ENCODE peak calls at places on chromosomes 13 and 19, in seven cellular contexts. T is tibial artery, P is heart right ventricle, R is left ventricle myocardium inferior, L is stomach, E is A549, J is brain microvascular endothelial cell. Z is an unnamed sample.

GRCh38 chr13:24692541-24692940 is 12.3 kb downstream of the ATP12A start:
- DNase-seq in L (no peak), P (no peak), T (peak), J (peak), R (no peak), E (no peak), Z (no peak)

GRCh38 chr19:34457446-34457845 is 24.1 kb upstream of the WTIP start:
- DNase-seq in J (no peak), E (no peak), P (no peak), L (no peak), T (no peak), R (no peak), Z (no peak)

GRCh38 chr13:110135977-110136597 is 170.9 kb downstream of the COL4A1 start:
- DNase-seq in E (no peak), L (no peak), P (no peak), R (no peak), T (no peak), J (no peak), Z (no peak)

GRCh38 chr13:42883142-42883541 is 101.8 kb downstream of the FAM216B start:
- DNase-seq in R (no peak), P (no peak), J (peak), T (no peak), E (no peak), L (no peak), Z (no peak)

GRCh38 chr13:108407495-108407894 is 138.0 kb downstream of the TNFSF13B start:
- DNase-seq in L (no peak), P (no peak), J (no peak), T (no peak), E (no peak), R (no peak), Z (no peak)

GRCh38 chr13:44374348-44374712 is 706 bp downstream of the SERP2 start:
- DNase-seq in R (no peak), J (no peak), L (no peak), E (no peak), P (no peak), T (no peak), Z (no peak)

GRCh38 chr19:56477429-56478338 is 539 bp upstream of the ZNF667 start:
- DNase-seq in E (no peak), T (peak), J (peak), R (peak), P (peak), L (peak), Z (no peak)

GRCh38 chr13:101649490-101650126 is 197.1 kb downstream of the ITGBL1 start:
- DNase-seq in R (no peak), T (no peak), J (peak), L (no peak), E (peak), P (no peak), Z (no peak)

GRCh38 chr13:94121686-94122085 is 357.8 kb downstream of the DCT start:
- DNase-seq in P (no peak), L (no peak), E (no peak), T (no peak), R (no peak), J (peak), Z (no peak)

GRCh38 chr19:48613852-48614435 is 932 bp downstream of the FAM83E start:
- DNase-seq in E (no peak), P (no peak), T (no peak), L (no peak), R (no peak), J (no peak), Z (no peak)
- TF ChIP-seq CTCF in E (no peak), P (no peak), T (no peak), L (no peak), R (no peak), J (no peak), Z (no peak)

GRCh38 chr19:27859689-27860088 is 1353.3 kb downstream of the UQCRFS1 start:
- DNase-seq in E (no peak), L (no peak), T (no peak), R (no peak), J (no peak), P (no peak), Z (no peak)
- H3K27ac ChIP-seq in E (no peak), L (no peak), T (no peak), R (no peak), J (no peak), P (no peak), Z (no peak)

GRCh38 chr19:19475845-19476828 is 39.2 kb downstream of the TSSK6 start:
- DNase-seq in E (peak), R (no peak), P (no peak), T (no peak), L (no peak), J (no peak), Z (no peak)
- H3K4me3 ChIP-seq in E (no peak), R (no peak), P (no peak), T (no peak), L (no peak), J (no peak), Z (no peak)

GRCh38 chr19:1131718-1132552 is 28.1 kb downstream of the GPX4 start:
- DNase-seq in R (peak), P (peak), T (peak), E (peak), L (peak), J (peak), Z (peak)
- TF ChIP-seq CTCF in R (peak), P (no peak), T (peak), E (no peak), L (no peak), J (peak), Z (no peak)

GRCh38 chr13:53042897-53043296 is 14.3 kb downstream of the OLFM4 start:
- DNase-seq in J (no peak), R (no peak), P (no peak), T (no peak), L (no peak), E (no peak), Z (no peak)
- H3K27ac ChIP-seq in J (no peak), R (peak), P (no peak), T (no peak), L (no peak), E (no peak), Z (no peak)

DNA sequence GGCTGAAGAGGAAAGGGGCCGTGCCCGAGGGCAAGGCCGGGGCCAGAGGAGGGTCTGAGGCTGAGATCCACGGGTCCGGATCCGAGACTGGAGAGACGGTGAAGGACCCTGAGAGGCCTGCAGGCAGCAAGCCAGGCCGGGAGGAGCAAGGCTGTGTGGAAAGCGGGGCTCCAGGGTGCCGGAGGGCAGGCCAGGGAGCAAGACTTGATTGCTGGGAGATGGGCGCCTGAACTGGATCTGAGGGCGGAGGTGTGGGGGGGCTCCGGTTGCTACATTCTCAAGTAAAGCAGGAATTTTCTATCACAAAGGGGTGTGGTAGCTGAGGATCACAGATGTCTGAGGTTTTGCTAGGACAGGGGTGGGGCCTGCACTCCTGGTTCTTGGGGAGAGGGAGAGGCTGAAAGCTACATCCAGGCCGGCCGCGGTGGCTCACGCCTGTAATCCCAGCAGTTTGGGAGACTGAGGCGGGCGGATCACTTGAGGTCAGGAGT is 3.8 kb downstream of the MAMSTR start:
- DNase-seq in T (no peak), P (no peak), J (no peak), L (no peak), E (no peak), R (no peak), Z (no peak)
- H3K4me3 ChIP-seq in T (no peak), P (no peak), J (no peak), L (no peak), E (no peak), R (peak), Z (peak)

GRCh38 chr13:104111031-104111430 is 1044.8 kb upstream of the SLC10A2 start:
- DNase-seq in R (no peak), P (no peak), J (no peak), T (no peak), L (no peak), E (no peak), Z (no peak)

GRCh38 chr13:104099750-104100149 is 1033.5 kb upstream of the SLC10A2 start:
- DNase-seq in L (no peak), T (no peak), P (no peak), R (no peak), J (no peak), E (no peak), Z (no peak)

GRCh38 chr13:104106705-104107393 is 1040.6 kb upstream of the SLC10A2 start:
- DNase-seq in T (no peak), J (peak), P (no peak), L (no peak), E (no peak), R (no peak), Z (no peak)

GRCh38 chr13:104105418-104106355 is 1039.5 kb upstream of the SLC10A2 start:
- DNase-seq in E (no peak), R (no peak), T (no peak), J (no peak), L (no peak), P (no peak), Z (no peak)
- TF ChIP-seq CTCF in E (no peak), R (no peak), T (no peak), J (no peak), L (no peak), P (no peak), Z (no peak)

DNA sequence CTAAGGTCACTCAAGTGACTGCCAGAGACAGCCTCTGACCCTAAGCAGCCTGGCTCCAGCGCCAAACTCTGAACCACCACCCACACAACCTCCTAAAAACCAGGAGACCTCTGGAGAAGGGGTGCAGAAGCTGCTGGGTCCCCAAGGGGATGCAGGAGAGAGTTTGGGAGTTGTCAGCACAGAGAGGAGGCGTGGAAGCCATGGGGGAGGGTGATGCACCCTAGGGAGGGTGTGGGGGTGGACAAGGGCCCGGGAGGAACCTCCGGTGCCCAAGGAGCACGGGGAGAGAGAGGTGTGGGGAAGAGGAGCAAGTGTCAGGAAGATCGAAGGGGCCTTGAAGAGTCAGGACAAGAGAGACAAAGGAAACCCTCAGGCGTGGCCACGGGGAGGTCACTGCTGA is 2.1 kb upstream of the HIPK4 start:
- DNase-seq in E (no peak), P (no peak), R (no peak), L (no peak), T (no peak), J (no peak), Z (no peak)
- H3K27ac ChIP-seq in E (no peak), P (no peak), R (no peak), L (no peak), T (no peak), J (no peak), Z (no peak)

GRCh38 chr19:10214784-10215183 is 16.3 kb downstream of the S1PR2 start:
- DNase-seq in E (no peak), P (no peak), T (no peak), L (no peak), J (peak), R (no peak), Z (no peak)
- H3K4me3 ChIP-seq in E (no peak), P (no peak), T (no peak), L (no peak), J (no peak), R (no peak), Z (no peak)